ENCODE peak calls at places on chromosomes 1 and 21, in ten cellular contexts. One of them, this sample, is unnamed.

GRCh38 chr1:90393025-90393424 is 324.1 kb downstream of the BARHL2 start:
- DNase-seq in ecto neural progenitor cell: no peak
- DNase-seq in CD8-positive, alpha-beta T cell: no peak
- DNase-seq in HAP-1: no peak
- DNase-seq in OCI-LY7: no peak
- DNase-seq in tibial artery: no peak
- DNase-seq in CD4-positive, alpha-beta memory T cell: no peak
- DNase-seq in foreskin fibroblast: no peak
- DNase-seq in hypothalamus: no peak
- DNase-seq in HS-27A: no peak
- DNase-seq in this sample: no peak

GRCh38 chr1:1985375-1986050 is 18.1 kb downstream of the CFAP74 start:
- DNase-seq in ecto neural progenitor cell: no peak
- DNase-seq in CD8-positive, alpha-beta T cell: no peak
- DNase-seq in HAP-1: no peak
- DNase-seq in OCI-LY7: no peak
- DNase-seq in tibial artery: no peak
- DNase-seq in CD4-positive, alpha-beta memory T cell: no peak
- DNase-seq in foreskin fibroblast: no peak
- DNase-seq in hypothalamus: no peak
- DNase-seq in HS-27A: no peak
- DNase-seq in this sample: no peak

GRCh38 chr21:41817228-41817627 is 50.4 kb upstream of the RIPK4 start:
- DNase-seq in ecto neural progenitor cell: no peak
- DNase-seq in CD8-positive, alpha-beta T cell: peak; percentile 30
- DNase-seq in HAP-1: no peak
- DNase-seq in OCI-LY7: peak; percentile 79
- DNase-seq in tibial artery: peak; percentile 82
- DNase-seq in CD4-positive, alpha-beta memory T cell: no peak
- DNase-seq in foreskin fibroblast: peak; percentile 89
- DNase-seq in hypothalamus: no peak
- DNase-seq in HS-27A: no peak
- DNase-seq in this sample: no peak

GRCh38 chr1:227886993-227887696 is 60.6 kb downstream of the WNT9A start:
- DNase-seq in ecto neural progenitor cell: peak; percentile 84
- DNase-seq in CD8-positive, alpha-beta T cell: peak; percentile 46
- DNase-seq in HAP-1: no peak
- DNase-seq in OCI-LY7: no peak
- DNase-seq in tibial artery: peak; percentile 68
- DNase-seq in CD4-positive, alpha-beta memory T cell: peak; percentile 29
- DNase-seq in foreskin fibroblast: peak; percentile 65
- DNase-seq in hypothalamus: no peak
- DNase-seq in HS-27A: no peak
- DNase-seq in this sample: peak; percentile 18

GRCh38 chr1:31239653-31240241 is at the start of gene NKAIN1:
- DNase-seq in ecto neural progenitor cell: peak; percentile 82
- DNase-seq in CD8-positive, alpha-beta T cell: no peak
- DNase-seq in HAP-1: no peak
- DNase-seq in OCI-LY7: no peak
- DNase-seq in tibial artery: no peak
- DNase-seq in CD4-positive, alpha-beta memory T cell: no peak
- DNase-seq in foreskin fibroblast: peak; percentile 66
- DNase-seq in hypothalamus: no peak
- DNase-seq in HS-27A: no peak
- DNase-seq in this sample: no peak

GRCh38 chr1:89607888-89608626 is 24.9 kb upstream of the LRRC8C start:
- DNase-seq in ecto neural progenitor cell: no peak
- DNase-seq in CD8-positive, alpha-beta T cell: peak; percentile 87
- DNase-seq in HAP-1: no peak
- DNase-seq in OCI-LY7: no peak
- DNase-seq in tibial artery: no peak
- DNase-seq in CD4-positive, alpha-beta memory T cell: peak; percentile 85
- DNase-seq in foreskin fibroblast: peak; percentile 63
- DNase-seq in hypothalamus: no peak
- DNase-seq in HS-27A: no peak
- DNase-seq in this sample: peak; percentile 85

GRCh38 chr1:230857077-230857476 is 11.2 kb downstream of the C1orf198 start:
- DNase-seq in ecto neural progenitor cell: no peak
- DNase-seq in CD8-positive, alpha-beta T cell: no peak
- DNase-seq in HAP-1: no peak
- DNase-seq in OCI-LY7: no peak
- DNase-seq in tibial artery: peak; percentile 74
- DNase-seq in CD4-positive, alpha-beta memory T cell: no peak
- DNase-seq in foreskin fibroblast: no peak
- DNase-seq in hypothalamus: peak; percentile 54
- DNase-seq in HS-27A: no peak
- DNase-seq in this sample: no peak

GRCh38 chr1:200625381-200625824 is 4.9 kb upstream of the KIF14 start:
- DNase-seq in ecto neural progenitor cell: no peak
- DNase-seq in CD8-positive, alpha-beta T cell: no peak
- DNase-seq in HAP-1: no peak
- DNase-seq in OCI-LY7: no peak
- DNase-seq in tibial artery: no peak
- DNase-seq in CD4-positive, alpha-beta memory T cell: no peak
- DNase-seq in foreskin fibroblast: peak; percentile 20
- DNase-seq in hypothalamus: no peak
- DNase-seq in HS-27A: no peak
- DNase-seq in this sample: no peak

GRCh38 chr1:179264506-179264905 is 29.1 kb upstream of the SOAT1 start:
- DNase-seq in ecto neural progenitor cell: no peak
- DNase-seq in CD8-positive, alpha-beta T cell: no peak
- DNase-seq in HAP-1: no peak
- DNase-seq in OCI-LY7: no peak
- DNase-seq in tibial artery: no peak
- DNase-seq in CD4-positive, alpha-beta memory T cell: no peak
- DNase-seq in foreskin fibroblast: no peak
- DNase-seq in hypothalamus: no peak
- DNase-seq in HS-27A: no peak
- DNase-seq in this sample: no peak

GRCh38 chr1:200739499-200740290 is 1.0 kb downstream of the CAMSAP2 start:
- DNase-seq in ecto neural progenitor cell: no peak
- DNase-seq in CD8-positive, alpha-beta T cell: no peak
- DNase-seq in HAP-1: no peak
- DNase-seq in OCI-LY7: no peak
- DNase-seq in tibial artery: peak; percentile 94
- DNase-seq in CD4-positive, alpha-beta memory T cell: no peak
- DNase-seq in foreskin fibroblast: no peak
- DNase-seq in hypothalamus: peak; percentile 54
- DNase-seq in HS-27A: no peak
- DNase-seq in this sample: peak; percentile 0

GRCh38 chr21:36690637-36691538 is 8.0 kb upstream of the SIM2 start:
- DNase-seq in ecto neural progenitor cell: no peak
- DNase-seq in CD8-positive, alpha-beta T cell: no peak
- DNase-seq in HAP-1: no peak
- DNase-seq in OCI-LY7: no peak
- DNase-seq in tibial artery: no peak
- DNase-seq in CD4-positive, alpha-beta memory T cell: no peak
- DNase-seq in foreskin fibroblast: no peak
- DNase-seq in hypothalamus: no peak
- DNase-seq in HS-27A: no peak
- DNase-seq in this sample: no peak

GRCh38 chr1:26831546-26832248 is 5.2 kb downstream of the ZDHHC18 start:
- DNase-seq in ecto neural progenitor cell: no peak
- DNase-seq in CD8-positive, alpha-beta T cell: no peak
- DNase-seq in HAP-1: no peak
- DNase-seq in OCI-LY7: no peak
- DNase-seq in tibial artery: no peak
- DNase-seq in CD4-positive, alpha-beta memory T cell: no peak
- DNase-seq in foreskin fibroblast: no peak
- DNase-seq in hypothalamus: no peak
- DNase-seq in HS-27A: no peak
- DNase-seq in this sample: peak; percentile 41

GRCh38 chr21:39385299-39386145 is 36.6 kb upstream of the HMGN1 start:
- DNase-seq in ecto neural progenitor cell: no peak
- DNase-seq in CD8-positive, alpha-beta T cell: peak; percentile 58
- DNase-seq in HAP-1: no peak
- DNase-seq in OCI-LY7: no peak
- DNase-seq in tibial artery: peak; percentile 86
- DNase-seq in CD4-positive, alpha-beta memory T cell: peak; percentile 29
- DNase-seq in foreskin fibroblast: peak; percentile 90
- DNase-seq in hypothalamus: peak; percentile 61
- DNase-seq in HS-27A: no peak
- DNase-seq in this sample: peak; percentile 17

GRCh38 chr1:81379430-81379829 is 421.3 kb upstream of the ADGRL2 start:
- DNase-seq in ecto neural progenitor cell: no peak
- DNase-seq in CD8-positive, alpha-beta T cell: no peak
- DNase-seq in HAP-1: no peak
- DNase-seq in OCI-LY7: no peak
- DNase-seq in tibial artery: no peak
- DNase-seq in CD4-positive, alpha-beta memory T cell: no peak
- DNase-seq in foreskin fibroblast: no peak
- DNase-seq in hypothalamus: no peak
- DNase-seq in HS-27A: no peak
- DNase-seq in this sample: no peak

GRCh38 chr21:45794040-45794439 is 150.5 kb downstream of the PCBP3 start:
- DNase-seq in ecto neural progenitor cell: no peak
- DNase-seq in CD8-positive, alpha-beta T cell: no peak
- DNase-seq in HAP-1: no peak
- DNase-seq in OCI-LY7: no peak
- DNase-seq in tibial artery: no peak
- DNase-seq in CD4-positive, alpha-beta memory T cell: no peak
- DNase-seq in foreskin fibroblast: no peak
- DNase-seq in hypothalamus: no peak
- DNase-seq in HS-27A: no peak
- DNase-seq in this sample: no peak

GRCh38 chr21:46636181-46636512 is 673 bp downstream of the PRMT2 start:
- DNase-seq in ecto neural progenitor cell: no peak
- DNase-seq in CD8-positive, alpha-beta T cell: no peak
- DNase-seq in HAP-1: no peak
- DNase-seq in OCI-LY7: no peak
- DNase-seq in tibial artery: no peak
- DNase-seq in CD4-positive, alpha-beta memory T cell: no peak
- DNase-seq in foreskin fibroblast: no peak
- DNase-seq in hypothalamus: no peak
- DNase-seq in HS-27A: no peak
- DNase-seq in this sample: no peak

GRCh38 chr1:3393024-3393986 is 61.2 kb upstream of the ARHGEF16 start:
- DNase-seq in ecto neural progenitor cell: peak; percentile 79
- DNase-seq in CD8-positive, alpha-beta T cell: no peak
- DNase-seq in HAP-1: peak; percentile 33
- DNase-seq in OCI-LY7: no peak
- DNase-seq in tibial artery: peak; percentile 86
- DNase-seq in CD4-positive, alpha-beta memory T cell: no peak
- DNase-seq in foreskin fibroblast: peak; percentile 25
- DNase-seq in hypothalamus: no peak
- DNase-seq in HS-27A: no peak
- DNase-seq in this sample: no peak

GRCh38 chr1:87972818-87973217 is 644.1 kb downstream of the LMO4 start:
- DNase-seq in ecto neural progenitor cell: no peak
- DNase-seq in CD8-positive, alpha-beta T cell: no peak
- DNase-seq in HAP-1: no peak
- DNase-seq in OCI-LY7: no peak
- DNase-seq in tibial artery: no peak
- DNase-seq in CD4-positive, alpha-beta memory T cell: no peak
- DNase-seq in foreskin fibroblast: no peak
- DNase-seq in hypothalamus: no peak
- DNase-seq in HS-27A: no peak
- DNase-seq in this sample: no peak

GRCh38 chr1:237239248-237239647 is 197.3 kb downstream of the RYR2 start:
- DNase-seq in ecto neural progenitor cell: no peak
- DNase-seq in CD8-positive, alpha-beta T cell: no peak
- DNase-seq in HAP-1: no peak
- DNase-seq in OCI-LY7: no peak
- DNase-seq in tibial artery: no peak
- DNase-seq in CD4-positive, alpha-beta memory T cell: no peak
- DNase-seq in foreskin fibroblast: no peak
- DNase-seq in hypothalamus: no peak
- DNase-seq in HS-27A: no peak
- DNase-seq in this sample: no peak

GRCh38 chr1:242017580-242018233 is 18.8 kb upstream of the MAP1LC3C start:
- DNase-seq in ecto neural progenitor cell: peak; percentile 65
- DNase-seq in CD8-positive, alpha-beta T cell: no peak
- DNase-seq in HAP-1: peak; percentile 77
- DNase-seq in OCI-LY7: peak; percentile 53
- DNase-seq in tibial artery: no peak
- DNase-seq in CD4-positive, alpha-beta memory T cell: peak; percentile 10
- DNase-seq in foreskin fibroblast: peak; percentile 49
- DNase-seq in hypothalamus: peak; percentile 11
- DNase-seq in HS-27A: no peak
- DNase-seq in this sample: no peak

GRCh38 chr1:81498370-81499184 is 302.2 kb upstream of the ADGRL2 start:
- DNase-seq in ecto neural progenitor cell: no peak
- DNase-seq in CD8-positive, alpha-beta T cell: no peak
- DNase-seq in HAP-1: no peak
- DNase-seq in OCI-LY7: no peak
- DNase-seq in tibial artery: no peak
- DNase-seq in CD4-positive, alpha-beta memory T cell: no peak
- DNase-seq in foreskin fibroblast: no peak
- DNase-seq in hypothalamus: no peak
- DNase-seq in HS-27A: no peak
- DNase-seq in this sample: no peak

GRCh38 chr1:107954121-107954520 is 10.9 kb downstream of the VAV3 start:
- DNase-seq in ecto neural progenitor cell: no peak
- DNase-seq in CD8-positive, alpha-beta T cell: no peak
- DNase-seq in HAP-1: no peak
- DNase-seq in OCI-LY7: no peak
- DNase-seq in tibial artery: no peak
- DNase-seq in CD4-positive, alpha-beta memory T cell: no peak
- DNase-seq in foreskin fibroblast: no peak
- DNase-seq in hypothalamus: no peak
- DNase-seq in HS-27A: no peak
- DNase-seq in this sample: no peak

GRCh38 chr1:234586892-234587445 is 23.0 kb downstream of the IRF2BP2 start:
- DNase-seq in ecto neural progenitor cell: no peak
- DNase-seq in CD8-positive, alpha-beta T cell: no peak
- DNase-seq in HAP-1: no peak
- DNase-seq in OCI-LY7: no peak
- DNase-seq in tibial artery: no peak
- DNase-seq in CD4-positive, alpha-beta memory T cell: no peak
- DNase-seq in foreskin fibroblast: peak; percentile 16
- DNase-seq in hypothalamus: no peak
- DNase-seq in HS-27A: no peak
- DNase-seq in this sample: no peak

GRCh38 chr1:21586222-21586621 is 77.0 kb downstream of the ALPL start:
- DNase-seq in ecto neural progenitor cell: peak; percentile 81
- DNase-seq in CD8-positive, alpha-beta T cell: no peak
- DNase-seq in HAP-1: no peak
- DNase-seq in OCI-LY7: no peak
- DNase-seq in tibial artery: no peak
- DNase-seq in CD4-positive, alpha-beta memory T cell: no peak
- DNase-seq in foreskin fibroblast: no peak
- DNase-seq in hypothalamus: no peak
- DNase-seq in HS-27A: no peak
- DNase-seq in this sample: no peak

GRCh38 chr1:3069491-3070303 is 694 bp downstream of the PRDM16 start:
- DNase-seq in ecto neural progenitor cell: peak; percentile 84
- DNase-seq in CD8-positive, alpha-beta T cell: no peak
- DNase-seq in HAP-1: peak; percentile 76
- DNase-seq in OCI-LY7: no peak
- DNase-seq in tibial artery: peak; percentile 84
- DNase-seq in CD4-positive, alpha-beta memory T cell: no peak
- DNase-seq in foreskin fibroblast: peak; percentile 66
- DNase-seq in hypothalamus: no peak
- DNase-seq in HS-27A: no peak
- DNase-seq in this sample: no peak

GRCh38 chr21:20999567-21000169 is 1.5 kb downstream of the NCAM2 start:
- DNase-seq in ecto neural progenitor cell: peak; percentile 47
- DNase-seq in CD8-positive, alpha-beta T cell: no peak
- DNase-seq in HAP-1: peak; percentile 17
- DNase-seq in OCI-LY7: peak; percentile 15
- DNase-seq in tibial artery: no peak
- DNase-seq in CD4-positive, alpha-beta memory T cell: no peak
- DNase-seq in foreskin fibroblast: peak; percentile 68
- DNase-seq in hypothalamus: no peak
- DNase-seq in HS-27A: no peak
- DNase-seq in this sample: no peak

GRCh38 chr1:98133151-98133550 is 212.3 kb upstream of the DPYD start:
- DNase-seq in ecto neural progenitor cell: no peak
- DNase-seq in CD8-positive, alpha-beta T cell: no peak
- DNase-seq in HAP-1: no peak
- DNase-seq in OCI-LY7: no peak
- DNase-seq in tibial artery: no peak
- DNase-seq in CD4-positive, alpha-beta memory T cell: no peak
- DNase-seq in foreskin fibroblast: no peak
- DNase-seq in hypothalamus: no peak
- DNase-seq in HS-27A: no peak
- DNase-seq in this sample: no peak

GRCh38 chr1:31647106-31647505 is 2.4 kb upstream of the PEF1 start:
- DNase-seq in ecto neural progenitor cell: no peak
- DNase-seq in CD8-positive, alpha-beta T cell: no peak
- DNase-seq in HAP-1: no peak
- DNase-seq in OCI-LY7: no peak
- DNase-seq in tibial artery: peak; percentile 67
- DNase-seq in CD4-positive, alpha-beta memory T cell: no peak
- DNase-seq in foreskin fibroblast: peak; percentile 49
- DNase-seq in hypothalamus: no peak
- DNase-seq in HS-27A: no peak
- DNase-seq in this sample: no peak